ENCODE peak calls at places on chromosomes 7 and 10, in seven cellular contexts. X is activated CD8-positive, alpha-beta T cell treated with anti-CD3 and anti-CD28 coated beads, Interleukin-2, amount 10 ng/mL, durations not matched to agents 7 days and 5 days; A is GM12878; Q is heart left ventricle; H is upper lobe of left lung; D is heart right ventricle; J is Panc1. S is an unnamed sample.

GRCh38 chr7:95199779-95200558 is 124.4 kb downstream of the PON1 start:
- ATAC-seq in X (no peak), A (peak; percentile 85), Q (peak; percentile 84), H (peak; percentile 76), D (peak; percentile 78), J (no peak), S (no peak)

GRCh38 chr7:131173148-131173890 is 154.4 kb upstream of the MKLN1 start:
- ATAC-seq in X (no peak), A (no peak), Q (no peak), H (no peak), D (no peak), J (peak; percentile 95), S (no peak)

GRCh38 chr7:105010538-105011523 is 3.2 kb upstream of the KMT2E start:
- ATAC-seq in X (no peak), A (no peak), Q (no peak), H (no peak), D (no peak), J (no peak), S (no peak)

GRCh38 chr10:132290631-132291030 is 17.1 kb downstream of the STK32C start:
- ATAC-seq in X (no peak), A (no peak), Q (no peak), H (no peak), D (no peak), J (no peak), S (no peak)

GRCh38 chr7:41869596-41869995 is 166.7 kb upstream of the INHBA start:
- ATAC-seq in X (no peak), A (no peak), Q (no peak), H (no peak), D (no peak), J (no peak), S (no peak)

GRCh38 chr7:49327155-49327554 is 402.8 kb downstream of the CDC14C start:
- ATAC-seq in X (no peak), A (no peak), Q (no peak), H (no peak), D (no peak), J (no peak), S (no peak)

GRCh38 chr10:72044417-72045041 is 43.8 kb downstream of the SPOCK2 start:
- ATAC-seq in X (no peak), A (no peak), Q (peak; percentile 85), H (no peak), D (peak; percentile 86), J (peak; percentile 86), S (peak; percentile 42)

GRCh38 chr10:86970152-86970886 is 2.0 kb downstream of the ADIRF start:
- ATAC-seq in X (no peak), A (peak; percentile 46), Q (peak; percentile 54), H (peak; percentile 70), D (peak; percentile 60), J (peak; percentile 52), S (peak; percentile 73)

GRCh38 chr10:8721641-8722040 is 667.2 kb downstream of the GATA3 start:
- ATAC-seq in X (no peak), A (no peak), Q (no peak), H (no peak), D (no peak), J (no peak), S (no peak)

GRCh38 chr7:30845426-30846135 is 66.1 kb upstream of the AQP1 start:
- ATAC-seq in X (no peak), A (no peak), Q (peak; percentile 38), H (peak; percentile 78), D (peak; percentile 63), J (peak; percentile 62), S (peak; percentile 76)